ENCODE peak calls at places on chromosomes 11 and 22, in nine cellular contexts. S, I, L, Z, B, V, A, X and O are unnamed samples.

GRCh38 chr11:13929551-13929950 is 33.0 kb upstream of the SPON1 start:
- DNase-seq in A (no peak), X (no peak), B (no peak), V (no peak), Z (no peak), I (no peak), L (peak), S (no peak), O (no peak)

GRCh38 chr22:24905909-24906308 is 40.6 kb downstream of the LHFPL7 start:
- DNase-seq in X (no peak), Z (no peak), S (no peak), B (no peak), I (no peak), A (no peak), V (no peak), L (no peak), O (no peak)

GRCh38 chr22:17077255-17077654 is 7.5 kb upstream of the IL17RA start:
- DNase-seq in B (no peak), L (no peak), A (peak), I (no peak), S (no peak), X (no peak), Z (no peak), V (no peak), O (no peak)

GRCh38 chr22:23105919-23106853 is 35.6 kb downstream of the RSPH14 start:
- DNase-seq in S (no peak), X (no peak), V (no peak), I (no peak), L (no peak), Z (no peak), B (no peak), A (no peak), O (no peak)

GRCh38 chr11:66069715-66070603 is at the start of gene PACS1:
- DNase-seq in Z (peak), X (peak), I (peak), V (no peak), S (no peak), A (peak), L (peak), B (peak), O (peak)

GRCh38 chr22:47422736-47423135 is 660.3 kb downstream of the TBC1D22A start:
- DNase-seq in L (no peak), B (no peak), Z (no peak), I (no peak), S (no peak), A (no peak), X (no peak), V (no peak), O (no peak)

GRCh38 chr11:85590848-85591483 is 36.2 kb downstream of the DLG2 start:
- DNase-seq in I (no peak), V (no peak), A (peak), B (no peak), X (peak), L (no peak), S (peak), Z (no peak), O (no peak)

GRCh38 chr22:40592352-40593113 is 44.0 kb downstream of the MRTFA start:
- DNase-seq in V (no peak), A (no peak), X (peak), L (no peak), S (no peak), I (no peak), Z (no peak), B (no peak), O (no peak)

GRCh38 chr11:100978442-100978841 is 151.2 kb downstream of the PGR start:
- DNase-seq in I (no peak), Z (no peak), A (no peak), V (no peak), B (no peak), L (no peak), X (peak), S (no peak), O (no peak)

GRCh38 chr22:43129426-43130425 is 13.5 kb downstream of the MCAT start:
- DNase-seq in V (no peak), A (no peak), S (no peak), B (no peak), Z (no peak), I (no peak), X (no peak), L (no peak), O (no peak)

GRCh38 chr22:37325024-37325395 is 42.7 kb downstream of the CYTH4 start:
- DNase-seq in X (no peak), L (no peak), V (no peak), Z (no peak), A (no peak), B (no peak), I (no peak), S (no peak), O (peak)

GRCh38 chr11:97259884-97260283 is 870.1 kb downstream of the JRKL start:
- DNase-seq in Z (no peak), V (no peak), S (no peak), A (no peak), I (no peak), L (no peak), X (peak), B (no peak), O (no peak)

GRCh38 chr11:47941907-47942558 is 38.3 kb upstream of the PTPRJ start:
- DNase-seq in L (no peak), I (no peak), V (no peak), A (no peak), B (no peak), X (peak), S (no peak), Z (no peak), O (no peak)

GRCh38 chr11:104191124-104191523 is 27.2 kb upstream of the PDGFD start:
- DNase-seq in L (no peak), V (no peak), A (no peak), Z (no peak), B (no peak), X (peak), S (no peak), I (no peak), O (peak)

GRCh38 chr11:68839054-68839865 is 2.5 kb downstream of the CPT1A start:
- DNase-seq in I (peak), L (peak), S (peak), X (peak), V (no peak), B (peak), A (peak), Z (peak), O (peak)

GRCh38 chr11:134231958-134232674 is 7.6 kb downstream of the VPS26B start:
- DNase-seq in A (no peak), S (no peak), I (no peak), L (no peak), Z (no peak), X (no peak), V (no peak), B (no peak), O (no peak)